ENCODE peak calls at places on chromosomes 6 and 20, in ten cellular contexts. One of them, this sample, is unnamed.

GRCh38 chr6:129606664-129607063 is 103.3 kb downstream of the ARHGAP18 start:
- DNase-seq in mucosa of descending colon: no peak
- DNase-seq in LoVo: no peak
- DNase-seq in NCI-H1092: no peak
- DNase-seq in posterior cingulate gyrus: no peak
- DNase-seq in GM04504: no peak
- DNase-seq in NCI-H524 treated with DMSO at 0.1 percent for 48 hours: no peak
- DNase-seq in activated naive CD8-positive, alpha-beta T cell treated with anti-CD3 and anti-CD28 coated beads, Interleukin-2, amount 50 U/mL, for 24 hours: no peak
- DNase-seq in hippocampal formation: no peak
- DNase-seq in MG63: no peak
- DNase-seq in this sample: no peak

GRCh38 chr6:28378644-28379043 is 20.9 kb downstream of the ZSCAN12 start:
- DNase-seq in hippocampal formation: no peak
- DNase-seq in activated naive CD8-positive, alpha-beta T cell treated with anti-CD3 and anti-CD28 coated beads, Interleukin-2, amount 50 U/mL, for 24 hours: no peak
- DNase-seq in NCI-H1092: no peak
- DNase-seq in mucosa of descending colon: no peak
- DNase-seq in NCI-H524 treated with DMSO at 0.1 percent for 48 hours: no peak
- DNase-seq in posterior cingulate gyrus: no peak
- DNase-seq in MG63: no peak
- DNase-seq in LoVo: no peak
- DNase-seq in GM04504: no peak
- DNase-seq in this sample: no peak

GRCh38 chr6:82006027-82006738 is 241.4 kb downstream of the IBTK start:
- DNase-seq in NCI-H1092: no peak
- DNase-seq in activated naive CD8-positive, alpha-beta T cell treated with anti-CD3 and anti-CD28 coated beads, Interleukin-2, amount 50 U/mL, for 24 hours: no peak
- DNase-seq in NCI-H524 treated with DMSO at 0.1 percent for 48 hours: no peak
- DNase-seq in GM04504: no peak
- DNase-seq in LoVo: no peak
- DNase-seq in posterior cingulate gyrus: no peak
- DNase-seq in mucosa of descending colon: peak
- DNase-seq in MG63: peak
- DNase-seq in hippocampal formation: no peak
- DNase-seq in this sample: no peak

GRCh38 chr6:15023448-15023847 is 222.4 kb upstream of the JARID2 start:
- DNase-seq in LoVo: no peak
- DNase-seq in NCI-H524 treated with DMSO at 0.1 percent for 48 hours: no peak
- DNase-seq in activated naive CD8-positive, alpha-beta T cell treated with anti-CD3 and anti-CD28 coated beads, Interleukin-2, amount 50 U/mL, for 24 hours: peak
- DNase-seq in NCI-H1092: no peak
- DNase-seq in hippocampal formation: no peak
- DNase-seq in MG63: no peak
- DNase-seq in mucosa of descending colon: no peak
- DNase-seq in posterior cingulate gyrus: no peak
- DNase-seq in GM04504: no peak
- DNase-seq in this sample: no peak

GRCh38 chr6:89413006-89413400 is 930 bp upstream of the RRAGD start:
- DNase-seq in GM04504: no peak
- DNase-seq in posterior cingulate gyrus: no peak
- DNase-seq in mucosa of descending colon: peak
- DNase-seq in activated naive CD8-positive, alpha-beta T cell treated with anti-CD3 and anti-CD28 coated beads, Interleukin-2, amount 50 U/mL, for 24 hours: no peak
- DNase-seq in hippocampal formation: no peak
- DNase-seq in NCI-H524 treated with DMSO at 0.1 percent for 48 hours: no peak
- DNase-seq in LoVo: no peak
- DNase-seq in NCI-H1092: no peak
- DNase-seq in MG63: no peak
- DNase-seq in this sample: no peak

GRCh38 chr6:7268362-7269310 is 44.4 kb downstream of the SSR1 start:
- DNase-seq in mucosa of descending colon: no peak
- DNase-seq in posterior cingulate gyrus: no peak
- DNase-seq in NCI-H524 treated with DMSO at 0.1 percent for 48 hours: no peak
- DNase-seq in activated naive CD8-positive, alpha-beta T cell treated with anti-CD3 and anti-CD28 coated beads, Interleukin-2, amount 50 U/mL, for 24 hours: no peak
- DNase-seq in LoVo: no peak
- DNase-seq in NCI-H1092: no peak
- DNase-seq in MG63: no peak
- DNase-seq in GM04504: no peak
- DNase-seq in hippocampal formation: no peak
- DNase-seq in this sample: no peak

GRCh38 chr6:100464910-100465700 is at the start of gene SIM1:
- DNase-seq in NCI-H524 treated with DMSO at 0.1 percent for 48 hours: peak
- DNase-seq in LoVo: no peak
- DNase-seq in activated naive CD8-positive, alpha-beta T cell treated with anti-CD3 and anti-CD28 coated beads, Interleukin-2, amount 50 U/mL, for 24 hours: no peak
- DNase-seq in GM04504: peak
- DNase-seq in hippocampal formation: no peak
- DNase-seq in mucosa of descending colon: peak
- DNase-seq in MG63: peak
- DNase-seq in posterior cingulate gyrus: no peak
- DNase-seq in NCI-H1092: peak
- DNase-seq in this sample: no peak

GRCh38 chr6:153083869-153084268 is 47.2 kb downstream of the RGS17 start:
- DNase-seq in mucosa of descending colon: no peak
- DNase-seq in activated naive CD8-positive, alpha-beta T cell treated with anti-CD3 and anti-CD28 coated beads, Interleukin-2, amount 50 U/mL, for 24 hours: no peak
- DNase-seq in GM04504: no peak
- DNase-seq in NCI-H524 treated with DMSO at 0.1 percent for 48 hours: no peak
- DNase-seq in posterior cingulate gyrus: no peak
- DNase-seq in LoVo: no peak
- DNase-seq in NCI-H1092: no peak
- DNase-seq in MG63: no peak
- DNase-seq in hippocampal formation: no peak
- DNase-seq in this sample: no peak

GRCh38 chr6:73064261-73064660 is 161.0 kb downstream of the KHDC1L start:
- DNase-seq in hippocampal formation: no peak
- DNase-seq in NCI-H1092: no peak
- DNase-seq in NCI-H524 treated with DMSO at 0.1 percent for 48 hours: no peak
- DNase-seq in MG63: no peak
- DNase-seq in LoVo: no peak
- DNase-seq in posterior cingulate gyrus: no peak
- DNase-seq in mucosa of descending colon: no peak
- DNase-seq in GM04504: no peak
- DNase-seq in activated naive CD8-positive, alpha-beta T cell treated with anti-CD3 and anti-CD28 coated beads, Interleukin-2, amount 50 U/mL, for 24 hours: no peak
- DNase-seq in this sample: no peak

GRCh38 chr6:169457762-169458161 is 204.1 kb upstream of the THBS2 start:
- DNase-seq in MG63: no peak
- DNase-seq in hippocampal formation: no peak
- DNase-seq in activated naive CD8-positive, alpha-beta T cell treated with anti-CD3 and anti-CD28 coated beads, Interleukin-2, amount 50 U/mL, for 24 hours: no peak
- DNase-seq in NCI-H524 treated with DMSO at 0.1 percent for 48 hours: no peak
- DNase-seq in NCI-H1092: no peak
- DNase-seq in LoVo: no peak
- DNase-seq in GM04504: no peak
- DNase-seq in mucosa of descending colon: no peak
- DNase-seq in posterior cingulate gyrus: no peak
- DNase-seq in this sample: no peak

GRCh38 chr6:111781055-111781708 is 92.1 kb downstream of the FYN start:
- DNase-seq in hippocampal formation: no peak
- DNase-seq in posterior cingulate gyrus: no peak
- DNase-seq in NCI-H524 treated with DMSO at 0.1 percent for 48 hours: peak
- DNase-seq in activated naive CD8-positive, alpha-beta T cell treated with anti-CD3 and anti-CD28 coated beads, Interleukin-2, amount 50 U/mL, for 24 hours: no peak
- DNase-seq in GM04504: no peak
- DNase-seq in LoVo: no peak
- DNase-seq in mucosa of descending colon: no peak
- DNase-seq in MG63: peak
- DNase-seq in NCI-H1092: no peak
- DNase-seq in this sample: no peak

GRCh38 chr6:32194825-32195651 is 2.6 kb upstream of the GPSM3 start:
- DNase-seq in hippocampal formation: peak
- DNase-seq in GM04504: no peak
- DNase-seq in LoVo: peak
- DNase-seq in mucosa of descending colon: peak
- DNase-seq in activated naive CD8-positive, alpha-beta T cell treated with anti-CD3 and anti-CD28 coated beads, Interleukin-2, amount 50 U/mL, for 24 hours: peak
- DNase-seq in NCI-H524 treated with DMSO at 0.1 percent for 48 hours: peak
- DNase-seq in posterior cingulate gyrus: no peak
- DNase-seq in NCI-H1092: no peak
- DNase-seq in MG63: peak
- DNase-seq in this sample: no peak

GRCh38 chr6:56683882-56684281 is 41.2 kb upstream of the DST start:
- DNase-seq in LoVo: peak
- DNase-seq in activated naive CD8-positive, alpha-beta T cell treated with anti-CD3 and anti-CD28 coated beads, Interleukin-2, amount 50 U/mL, for 24 hours: no peak
- DNase-seq in NCI-H1092: no peak
- DNase-seq in hippocampal formation: no peak
- DNase-seq in NCI-H524 treated with DMSO at 0.1 percent for 48 hours: no peak
- DNase-seq in mucosa of descending colon: peak
- DNase-seq in GM04504: peak
- DNase-seq in MG63: peak
- DNase-seq in posterior cingulate gyrus: no peak
- DNase-seq in this sample: no peak

GRCh38 chr6:64729522-64729921 is 977.5 kb downstream of the EYS start:
- DNase-seq in activated naive CD8-positive, alpha-beta T cell treated with anti-CD3 and anti-CD28 coated beads, Interleukin-2, amount 50 U/mL, for 24 hours: no peak
- DNase-seq in NCI-H1092: no peak
- DNase-seq in posterior cingulate gyrus: no peak
- DNase-seq in mucosa of descending colon: no peak
- DNase-seq in hippocampal formation: no peak
- DNase-seq in MG63: no peak
- DNase-seq in GM04504: no peak
- DNase-seq in NCI-H524 treated with DMSO at 0.1 percent for 48 hours: no peak
- DNase-seq in LoVo: no peak
- DNase-seq in this sample: no peak

GRCh38 chr20:8943638-8944037 is 125.2 kb upstream of the PLCB4 start:
- DNase-seq in mucosa of descending colon: peak
- DNase-seq in GM04504: no peak
- DNase-seq in NCI-H1092: no peak
- DNase-seq in LoVo: no peak
- DNase-seq in hippocampal formation: no peak
- DNase-seq in activated naive CD8-positive, alpha-beta T cell treated with anti-CD3 and anti-CD28 coated beads, Interleukin-2, amount 50 U/mL, for 24 hours: no peak
- DNase-seq in MG63: no peak
- DNase-seq in NCI-H524 treated with DMSO at 0.1 percent for 48 hours: no peak
- DNase-seq in posterior cingulate gyrus: no peak
- DNase-seq in this sample: no peak

GRCh38 chr6:12343440-12344162 is 53.4 kb downstream of the EDN1 start:
- DNase-seq in NCI-H524 treated with DMSO at 0.1 percent for 48 hours: no peak
- DNase-seq in MG63: no peak
- DNase-seq in NCI-H1092: no peak
- DNase-seq in posterior cingulate gyrus: no peak
- DNase-seq in mucosa of descending colon: peak
- DNase-seq in hippocampal formation: no peak
- DNase-seq in LoVo: peak
- DNase-seq in activated naive CD8-positive, alpha-beta T cell treated with anti-CD3 and anti-CD28 coated beads, Interleukin-2, amount 50 U/mL, for 24 hours: no peak
- DNase-seq in GM04504: no peak
- DNase-seq in this sample: no peak

GRCh38 chr6:7417684-7418083 is 28.1 kb downstream of the RIOK1 start:
- DNase-seq in mucosa of descending colon: no peak
- DNase-seq in posterior cingulate gyrus: no peak
- DNase-seq in GM04504: no peak
- DNase-seq in NCI-H1092: no peak
- DNase-seq in LoVo: no peak
- DNase-seq in activated naive CD8-positive, alpha-beta T cell treated with anti-CD3 and anti-CD28 coated beads, Interleukin-2, amount 50 U/mL, for 24 hours: no peak
- DNase-seq in NCI-H524 treated with DMSO at 0.1 percent for 48 hours: no peak
- DNase-seq in MG63: no peak
- DNase-seq in hippocampal formation: no peak
- DNase-seq in this sample: no peak

GRCh38 chr6:84804720-84805119 is 40.3 kb upstream of the TBX18 start:
- DNase-seq in NCI-H524 treated with DMSO at 0.1 percent for 48 hours: no peak
- DNase-seq in MG63: no peak
- DNase-seq in GM04504: no peak
- DNase-seq in posterior cingulate gyrus: no peak
- DNase-seq in NCI-H1092: no peak
- DNase-seq in LoVo: no peak
- DNase-seq in activated naive CD8-positive, alpha-beta T cell treated with anti-CD3 and anti-CD28 coated beads, Interleukin-2, amount 50 U/mL, for 24 hours: no peak
- DNase-seq in mucosa of descending colon: no peak
- DNase-seq in hippocampal formation: no peak
- DNase-seq in this sample: no peak

GRCh38 chr6:38460216-38460615 is 179.5 kb downstream of the BTBD9 start:
- DNase-seq in GM04504: peak
- DNase-seq in activated naive CD8-positive, alpha-beta T cell treated with anti-CD3 and anti-CD28 coated beads, Interleukin-2, amount 50 U/mL, for 24 hours: no peak
- DNase-seq in posterior cingulate gyrus: no peak
- DNase-seq in hippocampal formation: no peak
- DNase-seq in MG63: no peak
- DNase-seq in NCI-H524 treated with DMSO at 0.1 percent for 48 hours: no peak
- DNase-seq in mucosa of descending colon: no peak
- DNase-seq in NCI-H1092: no peak
- DNase-seq in LoVo: no peak
- DNase-seq in this sample: no peak

GRCh38 chr6:106979435-106979884 is 4.9 kb upstream of the CD24 start:
- DNase-seq in mucosa of descending colon: peak
- DNase-seq in NCI-H524 treated with DMSO at 0.1 percent for 48 hours: peak
- DNase-seq in GM04504: peak
- DNase-seq in MG63: peak
- DNase-seq in hippocampal formation: peak
- DNase-seq in posterior cingulate gyrus: peak
- DNase-seq in NCI-H1092: peak
- DNase-seq in activated naive CD8-positive, alpha-beta T cell treated with anti-CD3 and anti-CD28 coated beads, Interleukin-2, amount 50 U/mL, for 24 hours: peak
- DNase-seq in LoVo: peak
- DNase-seq in this sample: peak

GRCh38 chr20:33883164-33883563 is 72.0 kb downstream of the CHMP4B start:
- DNase-seq in activated naive CD8-positive, alpha-beta T cell treated with anti-CD3 and anti-CD28 coated beads, Interleukin-2, amount 50 U/mL, for 24 hours: no peak
- DNase-seq in NCI-H1092: no peak
- DNase-seq in hippocampal formation: no peak
- DNase-seq in LoVo: no peak
- DNase-seq in MG63: no peak
- DNase-seq in posterior cingulate gyrus: no peak
- DNase-seq in mucosa of descending colon: no peak
- DNase-seq in GM04504: no peak
- DNase-seq in NCI-H524 treated with DMSO at 0.1 percent for 48 hours: no peak
- DNase-seq in this sample: no peak

GRCh38 chr20:32343438-32343837 is 14.7 kb upstream of the ASXL1 start:
- DNase-seq in LoVo: no peak
- DNase-seq in NCI-H524 treated with DMSO at 0.1 percent for 48 hours: no peak
- DNase-seq in NCI-H1092: no peak
- DNase-seq in activated naive CD8-positive, alpha-beta T cell treated with anti-CD3 and anti-CD28 coated beads, Interleukin-2, amount 50 U/mL, for 24 hours: no peak
- DNase-seq in MG63: peak
- DNase-seq in posterior cingulate gyrus: no peak
- DNase-seq in mucosa of descending colon: no peak
- DNase-seq in hippocampal formation: no peak
- DNase-seq in GM04504: no peak
- DNase-seq in this sample: no peak

GRCh38 chr6:17115251-17116089 is 13.6 kb downstream of the STMND1 start:
- DNase-seq in hippocampal formation: no peak
- DNase-seq in NCI-H1092: no peak
- DNase-seq in posterior cingulate gyrus: no peak
- DNase-seq in GM04504: peak
- DNase-seq in LoVo: peak
- DNase-seq in activated naive CD8-positive, alpha-beta T cell treated with anti-CD3 and anti-CD28 coated beads, Interleukin-2, amount 50 U/mL, for 24 hours: no peak
- DNase-seq in NCI-H524 treated with DMSO at 0.1 percent for 48 hours: no peak
- DNase-seq in MG63: peak
- DNase-seq in mucosa of descending colon: no peak
- DNase-seq in this sample: no peak

GRCh38 chr6:31581511-31582229 is 554 bp downstream of the LTB start:
- DNase-seq in NCI-H524 treated with DMSO at 0.1 percent for 48 hours: no peak
- DNase-seq in posterior cingulate gyrus: peak
- DNase-seq in activated naive CD8-positive, alpha-beta T cell treated with anti-CD3 and anti-CD28 coated beads, Interleukin-2, amount 50 U/mL, for 24 hours: no peak
- DNase-seq in GM04504: no peak
- DNase-seq in hippocampal formation: no peak
- DNase-seq in MG63: peak
- DNase-seq in LoVo: no peak
- DNase-seq in NCI-H1092: no peak
- DNase-seq in mucosa of descending colon: no peak
- DNase-seq in this sample: no peak

GRCh38 chr20:63177134-63177784 is 38.7 kb downstream of the YTHDF1 start:
- DNase-seq in activated naive CD8-positive, alpha-beta T cell treated with anti-CD3 and anti-CD28 coated beads, Interleukin-2, amount 50 U/mL, for 24 hours: peak
- DNase-seq in mucosa of descending colon: no peak
- DNase-seq in posterior cingulate gyrus: peak
- DNase-seq in GM04504: no peak
- DNase-seq in NCI-H1092: no peak
- DNase-seq in MG63: no peak
- DNase-seq in LoVo: no peak
- DNase-seq in hippocampal formation: peak
- DNase-seq in NCI-H524 treated with DMSO at 0.1 percent for 48 hours: no peak
- DNase-seq in this sample: no peak

GRCh38 chr6:111894272-111894671 is 21.0 kb upstream of the FYN start:
- DNase-seq in posterior cingulate gyrus: no peak
- DNase-seq in MG63: no peak
- DNase-seq in mucosa of descending colon: no peak
- DNase-seq in activated naive CD8-positive, alpha-beta T cell treated with anti-CD3 and anti-CD28 coated beads, Interleukin-2, amount 50 U/mL, for 24 hours: no peak
- DNase-seq in NCI-H1092: no peak
- DNase-seq in hippocampal formation: no peak
- DNase-seq in NCI-H524 treated with DMSO at 0.1 percent for 48 hours: no peak
- DNase-seq in GM04504: no peak
- DNase-seq in LoVo: no peak
- DNase-seq in this sample: no peak

GRCh38 chr6:32982084-32982701 is 13.8 kb downstream of the BRD2 start:
- DNase-seq in activated naive CD8-positive, alpha-beta T cell treated with anti-CD3 and anti-CD28 coated beads, Interleukin-2, amount 50 U/mL, for 24 hours: no peak
- DNase-seq in NCI-H524 treated with DMSO at 0.1 percent for 48 hours: peak
- DNase-seq in mucosa of descending colon: no peak
- DNase-seq in NCI-H1092: no peak
- DNase-seq in LoVo: no peak
- DNase-seq in hippocampal formation: no peak
- DNase-seq in posterior cingulate gyrus: no peak
- DNase-seq in MG63: no peak
- DNase-seq in GM04504: no peak
- DNase-seq in this sample: peak

GRCh38 chr6:25138024-25138696 is 141.0 kb upstream of the CARMIL1 start:
- DNase-seq in MG63: peak
- DNase-seq in LoVo: peak
- DNase-seq in mucosa of descending colon: peak
- DNase-seq in GM04504: peak
- DNase-seq in hippocampal formation: peak
- DNase-seq in activated naive CD8-positive, alpha-beta T cell treated with anti-CD3 and anti-CD28 coated beads, Interleukin-2, amount 50 U/mL, for 24 hours: peak
- DNase-seq in NCI-H524 treated with DMSO at 0.1 percent for 48 hours: no peak
- DNase-seq in posterior cingulate gyrus: peak
- DNase-seq in NCI-H1092: no peak
- DNase-seq in this sample: no peak

This sample was measured in NCI-H510A.